ENCODE peak calls at places on chromosomes 2 and 18, in four cellular contexts. One of them, this sample, is unnamed.

GRCh38 chr2:33478968-33479691 is 2.7 kb downstream of the RASGRP3 start:
- DNase-seq in HepG2: no peak
- DNase-seq in A549: no peak
- DNase-seq in K562: peak; percentile 21
- DNase-seq in this sample: no peak

GRCh38 chr2:47528874-47529273 is 125.9 kb downstream of the MSH2 start:
- DNase-seq in HepG2: no peak
- DNase-seq in A549: no peak
- DNase-seq in K562: no peak
- DNase-seq in this sample: no peak

GRCh38 chr18:53909668-53910067 is 314.8 kb downstream of the MBD2 start:
- DNase-seq in HepG2: peak; percentile 7
- DNase-seq in K562: peak; percentile 33
- DNase-seq in A549: peak; percentile 27
- DNase-seq in this sample: peak; percentile 85

GRCh38 chr18:75350440-75350839 is 77.1 kb downstream of the SMIM21 start:
- DNase-seq in A549: no peak
- DNase-seq in HepG2: no peak
- DNase-seq in K562: no peak
- DNase-seq in this sample: peak; percentile 50

GRCh38 chr2:6934758-6935638 is 17.8 kb downstream of the RNF144A start:
- DNase-seq in HepG2: no peak
- DNase-seq in A549: no peak
- DNase-seq in K562: no peak
- DNase-seq in this sample: no peak

GRCh38 chr18:36532394-36532793 is 234.9 kb downstream of the FHOD3 start:
- DNase-seq in HepG2: no peak
- DNase-seq in K562: no peak
- DNase-seq in A549: no peak
- DNase-seq in this sample: no peak

GRCh38 chr2:104521247-104521646 is 332.7 kb upstream of the POU3F3 start:
- DNase-seq in HepG2: peak; percentile 15
- DNase-seq in A549: no peak
- DNase-seq in K562: no peak
- DNase-seq in this sample: peak; percentile 81

GRCh38 chr2:33180915-33181314 is 234.2 kb downstream of the LTBP1 start:
- DNase-seq in HepG2: no peak
- DNase-seq in K562: no peak
- DNase-seq in A549: no peak
- DNase-seq in this sample: no peak

GRCh38 chr18:53566622-53567021 is 657.8 kb downstream of the MBD2 start:
- DNase-seq in K562: no peak
- DNase-seq in A549: no peak
- DNase-seq in HepG2: no peak
- DNase-seq in this sample: peak; percentile 44

GRCh38 chr2:231709981-231710750 is 1.8 kb downstream of the PTMA start:
- DNase-seq in A549: peak; percentile 87
- DNase-seq in HepG2: peak; percentile 78
- DNase-seq in K562: peak; percentile 77
- DNase-seq in this sample: peak; percentile 67

GRCh38 chr18:22676423-22676822 is 256.7 kb upstream of the RBBP8 start:
- DNase-seq in HepG2: no peak
- DNase-seq in A549: peak; percentile 30
- DNase-seq in K562: no peak
- DNase-seq in this sample: no peak

GRCh38 chr2:88857951-88858406 is 166.5 kb downstream of the RPIA start:
- DNase-seq in K562: no peak
- DNase-seq in HepG2: no peak
- DNase-seq in A549: peak; percentile 6
- DNase-seq in this sample: peak; percentile 46

GRCh38 chr18:79772865-79773696 is 24.7 kb upstream of the KCNG2 start:
- DNase-seq in K562: no peak
- DNase-seq in HepG2: no peak
- DNase-seq in A549: no peak
- DNase-seq in this sample: no peak

GRCh38 chr2:8678731-8679566 is 2.9 kb upstream of the ID2 start:
- DNase-seq in A549: peak; percentile 95
- DNase-seq in K562: peak; percentile 90
- DNase-seq in HepG2: peak; percentile 96
- DNase-seq in this sample: peak; percentile 94

GRCh38 chr2:88099798-88100488 is 27.9 kb downstream of the FABP1 start:
- DNase-seq in A549: peak; percentile 37
- DNase-seq in HepG2: no peak
- DNase-seq in K562: peak; percentile 94
- DNase-seq in this sample: peak; percentile 97

GRCh38 chr18:24914685-24915267 is 437.2 kb downstream of the ZNF521 start:
- DNase-seq in HepG2: no peak
- DNase-seq in K562: no peak
- DNase-seq in A549: no peak
- DNase-seq in this sample: no peak

GRCh38 chr2:43068730-43069517 is 157.5 kb downstream of the ZFP36L2 start:
- DNase-seq in K562: no peak
- DNase-seq in HepG2: no peak
- DNase-seq in A549: no peak
- DNase-seq in this sample: no peak

GRCh38 chr2:12819098-12819465 is 102.3 kb downstream of the TRIB2 start:
- DNase-seq in A549: no peak
- DNase-seq in HepG2: no peak
- DNase-seq in K562: no peak
- DNase-seq in this sample: peak; percentile 8

GRCh38 chr18:61703508-61703907 is 189.3 kb downstream of the RNF152 start:
- DNase-seq in K562: no peak
- DNase-seq in A549: no peak
- DNase-seq in HepG2: no peak
- DNase-seq in this sample: no peak

GRCh38 chr2:149597050-149598013 is 9.8 kb upstream of the MMADHC start:
- DNase-seq in K562: peak; percentile 63
- DNase-seq in A549: peak; percentile 83
- DNase-seq in HepG2: peak; percentile 57
- DNase-seq in this sample: peak; percentile 84

GRCh38 chr18:11857177-11857887 is 6.1 kb downstream of the CHMP1B start:
- DNase-seq in K562: peak; percentile 44
- DNase-seq in HepG2: peak; percentile 95
- DNase-seq in A549: peak; percentile 99
- DNase-seq in this sample: peak; percentile 78

GRCh38 chr2:25043241-25043867 is 1.5 kb downstream of the EFR3B start:
- DNase-seq in K562: no peak
- DNase-seq in A549: peak; percentile 62
- DNase-seq in HepG2: no peak
- DNase-seq in this sample: peak; percentile 55

GRCh38 chr2:45845058-45845457 is 193.6 kb downstream of the PRKCE start:
- DNase-seq in A549: no peak
- DNase-seq in HepG2: no peak
- DNase-seq in K562: no peak
- DNase-seq in this sample: no peak

GRCh38 chr2:143918465-143918989 is 601.4 kb downstream of the ZEB2 start:
- DNase-seq in A549: no peak
- DNase-seq in K562: no peak
- DNase-seq in HepG2: no peak
- DNase-seq in this sample: no peak

GRCh38 chr2:101337877-101338276 is 29.4 kb upstream of the RNF149 start:
- DNase-seq in K562: no peak
- DNase-seq in HepG2: no peak
- DNase-seq in A549: no peak
- DNase-seq in this sample: no peak

GRCh38 chr2:64751286-64752260 is 97.9 kb upstream of the SERTAD2 start:
- DNase-seq in A549: peak; percentile 69
- DNase-seq in HepG2: peak; percentile 28
- DNase-seq in K562: peak; percentile 43
- DNase-seq in this sample: peak; percentile 22

GRCh38 chr2:191302459-191303155 is 57.4 kb downstream of the MYO1B start:
- DNase-seq in HepG2: peak; percentile 58
- DNase-seq in K562: no peak
- DNase-seq in A549: peak; percentile 69
- DNase-seq in this sample: peak; percentile 44

GRCh38 chr18:59220784-59221765 is 1.1 kb downstream of the GRP start:
- DNase-seq in K562: no peak
- DNase-seq in A549: no peak
- DNase-seq in HepG2: no peak
- DNase-seq in this sample: peak; percentile 48

GRCh38 chr18:25518716-25519053 is 166.7 kb upstream of the ZNF521 start:
- DNase-seq in K562: no peak
- DNase-seq in HepG2: no peak
- DNase-seq in A549: no peak
- DNase-seq in this sample: no peak

GRCh38 chr18:55485666-55486065 is 102.3 kb downstream of the TCF4 start:
- DNase-seq in K562: no peak
- DNase-seq in A549: no peak
- DNase-seq in HepG2: no peak
- DNase-seq in this sample: no peak

GRCh38 chr2:101724113-101724450 is 26.6 kb downstream of the MAP4K4 start:
- DNase-seq in A549: no peak
- DNase-seq in HepG2: no peak
- DNase-seq in K562: no peak
- DNase-seq in this sample: no peak

GRCh38 chr2:188028739-188029138 is 262.9 kb upstream of the GULP1 start:
- DNase-seq in A549: no peak
- DNase-seq in HepG2: no peak
- DNase-seq in K562: no peak
- DNase-seq in this sample: peak; percentile 18

GRCh38 chr2:45354776-45355175 is 256.3 kb downstream of the SRBD1 start:
- DNase-seq in K562: no peak
- DNase-seq in HepG2: no peak
- DNase-seq in A549: no peak
- DNase-seq in this sample: no peak

GRCh38 chr2:238910751-238911351 is 63.0 kb downstream of the TWIST2 start:
- DNase-seq in K562: no peak
- DNase-seq in HepG2: no peak
- DNase-seq in A549: peak; percentile 42
- DNase-seq in this sample: no peak
- TF ChIP-seq JUNB in K562: no peak
- TF ChIP-seq JUNB in HepG2: no peak
- TF ChIP-seq JUNB in A549: no peak
- TF ChIP-seq JUNB in this sample: no peak

DNA sequence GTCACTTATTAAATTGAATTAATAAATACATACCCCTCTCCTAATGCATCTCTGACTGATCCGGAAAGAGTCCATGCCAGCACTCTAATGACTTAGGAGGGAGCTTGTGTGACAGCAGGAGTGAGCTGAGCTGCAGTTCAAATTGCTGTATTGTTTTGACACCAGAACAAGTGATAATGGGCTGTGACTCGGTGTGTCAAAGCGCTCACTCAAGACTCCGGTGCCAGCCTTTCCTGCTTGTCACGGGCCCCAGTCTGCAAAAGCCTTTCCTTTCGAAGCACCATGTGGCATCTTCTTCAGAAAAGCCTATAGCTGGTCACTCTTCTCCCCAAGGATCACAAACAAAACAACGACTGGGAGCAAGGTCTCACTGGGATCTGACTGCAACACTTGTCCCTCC is 43.3 kb downstream of the SATB2 start:
- DNase-seq in HepG2: no peak
- DNase-seq in A549: no peak
- DNase-seq in K562: no peak
- DNase-seq in this sample: no peak
- TF ChIP-seq REST in HepG2: no peak
- TF ChIP-seq REST in A549: no peak
- TF ChIP-seq REST in K562: no peak
- TF ChIP-seq REST in this sample: no peak

DNA sequence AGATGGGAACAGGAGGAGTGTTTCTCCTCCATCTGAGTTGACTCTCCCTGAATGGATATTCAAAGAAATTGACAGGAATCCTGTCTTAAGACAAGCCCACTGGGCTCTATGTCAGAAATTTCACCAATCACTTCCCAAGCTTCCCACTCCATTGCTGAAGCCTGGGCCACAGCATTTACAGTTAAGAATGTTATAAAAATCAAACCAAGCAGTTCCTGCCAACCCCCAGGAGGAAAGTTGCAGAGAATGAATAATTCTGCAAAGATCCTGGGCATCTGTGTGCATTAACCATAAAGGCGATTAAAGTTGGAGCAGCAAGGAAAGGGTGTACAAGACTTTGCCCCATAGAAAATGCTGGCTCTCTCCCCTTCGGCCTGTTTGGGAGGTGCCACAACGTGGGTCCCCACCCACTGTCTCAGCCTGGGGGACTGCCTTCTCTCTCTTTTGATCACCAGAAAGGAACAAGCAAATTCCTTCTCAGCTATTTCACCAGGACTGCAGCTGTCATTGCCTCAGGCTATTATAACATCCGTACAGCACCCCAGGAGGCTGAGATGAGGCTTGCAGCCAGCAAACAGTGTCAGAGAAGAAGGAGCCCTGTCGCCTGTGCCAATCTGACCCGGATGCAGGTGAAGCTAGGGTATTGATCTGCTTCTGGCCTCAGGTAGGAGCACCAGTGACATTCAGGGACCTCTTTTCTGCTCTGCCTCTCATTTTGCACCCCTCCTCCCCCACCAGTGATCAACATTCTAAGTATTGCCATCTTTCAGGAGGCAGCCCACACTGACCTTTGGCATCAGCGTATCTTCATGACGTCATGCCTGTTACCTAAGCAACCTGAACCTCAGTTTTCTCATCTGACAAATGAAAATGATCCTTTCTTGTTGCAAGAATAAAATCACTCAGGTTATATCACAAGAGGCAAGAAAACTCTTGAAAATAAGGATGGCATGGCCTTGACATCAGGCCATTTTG is 219.0 kb downstream of the SH3BP4 start:
- DNase-seq in HepG2: no peak
- DNase-seq in K562: no peak
- DNase-seq in A549: peak; percentile 86
- DNase-seq in this sample: peak; percentile 68
- TF ChIP-seq JUNB in HepG2: no peak
- TF ChIP-seq JUNB in K562: no peak
- TF ChIP-seq JUNB in A549: peak; percentile 20
- TF ChIP-seq JUNB in this sample: no peak

GRCh38 chr2:105951390-105951694 is 206.6 kb downstream of the NCK2 start:
- DNase-seq in K562: no peak
- DNase-seq in HepG2: no peak
- DNase-seq in A549: no peak
- DNase-seq in this sample: no peak
- TF ChIP-seq REST in K562: no peak
- TF ChIP-seq REST in HepG2: no peak
- TF ChIP-seq REST in A549: no peak
- TF ChIP-seq REST in this sample: no peak

GRCh38 chr2:215693999-215694356 is 258.1 kb upstream of the FN1 start:
- DNase-seq in HepG2: no peak
- DNase-seq in A549: no peak
- DNase-seq in K562: no peak
- DNase-seq in this sample: no peak

GRCh38 chr2:215691346-215691745 is 255.5 kb upstream of the FN1 start:
- DNase-seq in A549: no peak
- DNase-seq in HepG2: no peak
- DNase-seq in K562: no peak
- DNase-seq in this sample: no peak

GRCh38 chr2:215692387-215693079 is 256.7 kb upstream of the FN1 start:
- DNase-seq in K562: no peak
- DNase-seq in A549: no peak
- DNase-seq in HepG2: peak; percentile 91
- DNase-seq in this sample: no peak

GRCh38 chr2:215695876-215696275 is 260.0 kb upstream of the FN1 start:
- DNase-seq in K562: no peak
- DNase-seq in HepG2: no peak
- DNase-seq in A549: no peak
- DNase-seq in this sample: no peak

GRCh38 chr2:215693269-215693998 is 257.6 kb upstream of the FN1 start:
- DNase-seq in K562: no peak
- DNase-seq in A549: peak; percentile 45
- DNase-seq in HepG2: peak; percentile 93
- DNase-seq in this sample: no peak
- TF ChIP-seq JUNB in K562: no peak
- TF ChIP-seq JUNB in A549: peak; percentile 64
- TF ChIP-seq JUNB in HepG2: peak; percentile 96
- TF ChIP-seq JUNB in this sample: no peak